ENCODE peak calls at places on chromosomes 7 and 10, in five cellular contexts. P is tibial artery, O is HFFc6, B is skeletal muscle cell, E is GM06990. V is an unnamed sample.

GRCh38 chr10:73529089-73529832 is 33.4 kb upstream of the PPP3CB start:
- DNase-seq in P (no peak), O (peak), B (peak), E (peak), V (peak)

GRCh38 chr10:116027355-116027754 is 245.7 kb downstream of the GFRA1 start:
- DNase-seq in P (no peak), O (no peak), B (no peak), E (no peak), V (no peak)

GRCh38 chr10:119087271-119087897 is 6.8 kb upstream of the EIF3A start:
- DNase-seq in P (no peak), O (no peak), B (no peak), E (no peak), V (no peak)

GRCh38 chr7:134443396-134444070 is 15.4 kb downstream of the AKR1B1 start:
- DNase-seq in P (no peak), O (no peak), B (no peak), E (no peak), V (no peak)

GRCh38 chr10:13816195-13816926 is 229.6 kb downstream of the PRPF18 start:
- DNase-seq in P (peak), O (peak), B (no peak), E (no peak), V (no peak)

GRCh38 chr7:29806131-29806792 is at the start of gene WIPF3:
- DNase-seq in P (peak), O (no peak), B (no peak), E (no peak), V (no peak)

GRCh38 chr10:125084191-125085186 is 75.9 kb downstream of the CTBP2 start:
- DNase-seq in P (peak), O (peak), B (peak), E (no peak), V (peak)

GRCh38 chr10:84341538-84341856 is 13.1 kb downstream of the CCSER2 start:
- DNase-seq in P (no peak), O (no peak), B (no peak), E (no peak), V (no peak)

GRCh38 chr7:43764807-43765491 is 6.5 kb downstream of the BLVRA start:
- DNase-seq in P (no peak), O (peak), B (no peak), E (no peak), V (peak)